ENCODE peak calls at places on chromosome 6, in four cellular contexts. U is IMR-90, G is astrocyte of the cerebellum, A is stomach. I is an unnamed sample.

GRCh38 chr6:73713426-73714147 is 17.6 kb downstream of the CD109 start:
- DNase-seq in U (no peak), G (no peak), A (no peak), I (no peak)

GRCh38 chr6:37137881-37138568 is 31.9 kb upstream of the PIM1 start:
- DNase-seq in U (peak), G (peak), A (no peak), I (peak)

GRCh38 chr6:56550307-56550706 is 92.4 kb downstream of the DST start:
- DNase-seq in U (no peak), G (no peak), A (no peak), I (no peak)

GRCh38 chr6:41185991-41186675 is 14.8 kb downstream of the TREML2 start:
- DNase-seq in U (no peak), G (no peak), A (no peak), I (no peak)

GRCh38 chr6:38184780-38185080 is 365.2 kb downstream of the ZFAND3 start:
- DNase-seq in U (no peak), G (no peak), A (no peak), I (no peak)

GRCh38 chr6:170305772-170306323 is 710 bp upstream of the FAM120B start:
- DNase-seq in U (no peak), G (no peak), A (no peak), I (peak)

GRCh38 chr6:157287923-157288322 is 35.4 kb downstream of the TMEM242 start:
- DNase-seq in U (no peak), G (no peak), A (no peak), I (no peak)

GRCh38 chr6:125356888-125357287 is 55.1 kb upstream of the HDDC2 start:
- DNase-seq in U (no peak), G (no peak), A (no peak), I (no peak)

GRCh38 chr6:146887447-146888077 is 288.8 kb downstream of the ADGB start:
- DNase-seq in U (peak), G (no peak), A (no peak), I (no peak)

GRCh38 chr6:169936355-169936975 is 185.0 kb downstream of the ERMARD start:
- DNase-seq in U (no peak), G (no peak), A (no peak), I (no peak)

GRCh38 chr6:135880066-135880972 is 28.8 kb downstream of the PDE7B start:
- DNase-seq in U (peak), G (peak), A (no peak), I (peak)

GRCh38 chr6:70119218-70119835 is 183.6 kb downstream of the COL9A1 start:
- DNase-seq in U (no peak), G (no peak), A (peak), I (no peak)

GRCh38 chr6:112086744-112087135 is 542 bp downstream of the TUBE1 start:
- DNase-seq in U (peak), G (peak), A (no peak), I (no peak)

GRCh38 chr6:151629791-151630190 is 136.0 kb downstream of the CCDC170 start:
- DNase-seq in U (no peak), G (no peak), A (peak), I (peak)

GRCh38 chr6:109351231-109352132 is 30.8 kb downstream of the CD164 start:
- DNase-seq in U (no peak), G (no peak), A (no peak), I (peak)

GRCh38 chr6:2959909-2960719 is 11.3 kb downstream of the SERPINB6 start:
- DNase-seq in U (peak), G (peak), A (no peak), I (no peak)

GRCh38 chr6:52016918-52017748 is 70.3 kb downstream of the PKHD1 start:
- DNase-seq in U (no peak), G (no peak), A (no peak), I (no peak)

GRCh38 chr6:19824058-19824807 is 12.9 kb upstream of the ID4 start:
- DNase-seq in U (no peak), G (no peak), A (no peak), I (no peak)

GRCh38 chr6:89412071-89413005 is at the start of gene RRAGD:
- DNase-seq in U (no peak), G (no peak), A (peak), I (peak)

GRCh38 chr6:88858455-88858854 is 105.0 kb downstream of the RNGTT start:
- DNase-seq in U (no peak), G (no peak), A (no peak), I (no peak)

GRCh38 chr6:36962874-36963273 is 8.3 kb downstream of the PI16 start:
- DNase-seq in U (peak), G (no peak), A (peak), I (peak)

GRCh38 chr6:98678481-98678880 is 155.9 kb upstream of the POU3F2 start:
- DNase-seq in U (no peak), G (no peak), A (no peak), I (no peak)

GRCh38 chr6:32082951-32083350 is 26.2 kb downstream of the TNXB start:
- DNase-seq in U (no peak), G (no peak), A (no peak), I (peak)

GRCh38 chr6:71288228-71289038 is at the start of gene OGFRL1:
- DNase-seq in U (peak), G (no peak), A (peak), I (peak)

GRCh38 chr6:33672808-33673207 is 38.7 kb downstream of the UQCC2 start:
- DNase-seq in U (peak), G (peak), A (no peak), I (peak)

GRCh38 chr6:109082178-109082577 is 12.5 kb downstream of the SESN1 start:
- DNase-seq in U (peak), G (no peak), A (no peak), I (no peak)

GRCh38 chr6:7996538-7997225 is 67.5 kb downstream of the BLOC1S5 start:
- DNase-seq in U (peak), G (peak), A (no peak), I (peak)

GRCh38 chr6:136539967-136540366 is 10.3 kb downstream of the MAP7 start:
- DNase-seq in U (no peak), G (peak), A (no peak), I (no peak)

GRCh38 chr6:142187209-142187608 is 40.1 kb downstream of the VTA1 start:
- DNase-seq in U (peak), G (peak), A (no peak), I (peak)

GRCh38 chr6:154791561-154792317 is 58.5 kb downstream of the SCAF8 start:
- DNase-seq in U (peak), G (no peak), A (no peak), I (no peak)

GRCh38 chr6:27144740-27145079 is 102.8 kb upstream of the PRSS16 start:
- DNase-seq in U (no peak), G (no peak), A (no peak), I (no peak)

GRCh38 chr6:29516108-29516507 is 28.4 kb upstream of the MAS1L start:
- DNase-seq in U (peak), G (peak), A (no peak), I (no peak)

GRCh38 chr6:127352519-127352918 is 9.1 kb upstream of the ECHDC1 start:
- DNase-seq in U (no peak), G (no peak), A (no peak), I (no peak)

GRCh38 chr6:168136622-168137021 is 57.6 kb upstream of the FRMD1 start:
- DNase-seq in U (no peak), G (no peak), A (no peak), I (no peak)

GRCh38 chr6:26249959-26250805 is 114.8 kb upstream of the BTN3A2 start:
- DNase-seq in U (peak), G (peak), A (peak), I (peak)

GRCh38 chr6:112571886-112572285 is 224.8 kb downstream of the RFPL4B start:
- DNase-seq in U (peak), G (peak), A (no peak), I (no peak)

GRCh38 chr6:20203561-20204528 is 8.4 kb downstream of the MBOAT1 start:
- DNase-seq in U (no peak), G (no peak), A (no peak), I (no peak)

GRCh38 chr6:77857421-77857820 is 204.6 kb downstream of the MEI4 start:
- DNase-seq in U (no peak), G (no peak), A (no peak), I (no peak)